ENCODE peak calls at places on chromosomes 2 and 18, in ten cellular contexts. G is dorsolateral prefrontal cortex, A is pancreas, P is prostate gland, L is AG04450, M is thyroid gland, Q is fibroblast of lung, D is tibial nerve, R is mammary epithelial cell, B is tibial artery. V is an unnamed sample.

GRCh38 chr2:175807031-175807873 is 194.8 kb downstream of the LNPK start:
- DNase-seq in G (no peak), A (no peak), P (no peak), L (no peak), M (no peak), Q (peak; percentile 8), D (no peak), R (peak; percentile 17), B (no peak), V (no peak)

GRCh38 chr2:132884692-132885091 is 214.7 kb upstream of the LYPD1 start:
- DNase-seq in G (no peak), A (no peak), P (no peak), L (no peak), M (no peak), Q (no peak), D (no peak), R (no peak), B (no peak), V (no peak)

GRCh38 chr2:156986339-156986988 is 271.0 kb upstream of the GALNT5 start:
- DNase-seq in G (no peak), A (no peak), P (no peak), L (no peak), M (no peak), Q (no peak), D (no peak), R (no peak), B (no peak), V (no peak)

GRCh38 chr18:8333961-8334360 is 275.3 kb upstream of the RAB12 start:
- DNase-seq in G (no peak), A (no peak), P (peak; percentile 46), L (no peak), M (no peak), Q (no peak), D (no peak), R (no peak), B (no peak), V (no peak)

GRCh38 chr2:217897816-217898806 is 104.7 kb downstream of the TNS1 start:
- DNase-seq in G (no peak), A (peak; percentile 90), P (peak; percentile 90), L (no peak), M (peak; percentile 98), Q (no peak), D (no peak), R (no peak), B (peak; percentile 92), V (peak; percentile 63)

GRCh38 chr2:2822143-2822542 is 491.1 kb upstream of the MYT1L start:
- DNase-seq in G (no peak), A (no peak), P (no peak), L (no peak), M (no peak), Q (no peak), D (no peak), R (no peak), B (no peak), V (no peak)

GRCh38 chr2:42961385-42961800 is 169.0 kb upstream of the HAAO start:
- DNase-seq in G (no peak), A (no peak), P (no peak), L (no peak), M (peak; percentile 39), Q (peak; percentile 45), D (peak; percentile 52), R (no peak), B (peak; percentile 89), V (peak; percentile 53)

GRCh38 chr2:74569686-74570085 is 15.2 kb downstream of the DOK1 start:
- DNase-seq in G (no peak), A (no peak), P (no peak), L (no peak), M (no peak), Q (no peak), D (no peak), R (no peak), B (no peak), V (no peak)

DNA sequence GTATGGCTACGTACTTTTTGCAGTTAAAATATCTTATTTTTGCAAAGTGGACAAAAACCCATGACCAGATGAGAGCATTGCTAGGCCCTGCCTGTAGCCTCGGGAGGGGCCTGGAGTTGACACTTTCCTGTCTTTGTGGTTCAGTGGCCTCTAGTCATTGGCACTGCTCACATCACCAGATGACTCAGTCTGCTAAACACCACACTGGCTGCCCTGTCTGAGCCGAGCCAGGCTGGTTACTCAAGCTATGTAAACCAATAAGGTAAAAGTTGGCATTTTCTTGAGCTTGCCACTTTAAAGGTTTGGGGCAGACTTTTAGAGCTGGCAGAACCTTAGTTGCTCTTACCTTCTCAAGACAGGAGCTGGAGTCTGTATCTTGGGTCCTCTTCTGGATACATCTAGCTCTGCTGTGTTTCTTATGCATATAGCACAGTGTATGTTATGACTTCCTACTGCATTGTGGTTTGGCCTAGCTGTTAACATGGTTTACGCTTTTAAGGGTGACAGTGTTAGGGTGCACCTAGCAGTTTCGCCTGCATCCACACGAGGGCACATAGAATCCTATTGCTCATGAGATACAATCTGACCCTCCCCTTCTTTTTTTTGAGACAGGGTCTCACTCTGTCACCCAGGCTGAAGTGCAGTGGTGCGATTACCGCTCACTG is 76.4 kb downstream of the AP1S3 start:
- DNase-seq in G (no peak), A (no peak), P (no peak), L (no peak), M (peak; percentile 92), Q (peak; percentile 77), D (no peak), R (peak; percentile 98), B (no peak), V (no peak)
- TF ChIP-seq CTCF in G (no peak), A (no peak), P (no peak), L (peak; percentile 20), M (no peak), Q (peak; percentile 28), D (no peak), R (peak; percentile 39), B (no peak), V (no peak)

GRCh38 chr18:48720655-48721025 is 181.8 kb downstream of the CTIF start:
- DNase-seq in G (no peak), A (no peak), P (no peak), L (no peak), M (no peak), Q (no peak), D (no peak), R (no peak), B (no peak), V (no peak)

GRCh38 chr18:48719388-48719787 is 180.6 kb downstream of the CTIF start:
- DNase-seq in G (no peak), A (no peak), P (no peak), L (no peak), M (no peak), Q (no peak), D (no peak), R (no peak), B (no peak), V (no peak)

GRCh38 chr18:48715651-48716354 is 177.0 kb downstream of the CTIF start:
- DNase-seq in G (no peak), A (no peak), P (no peak), L (no peak), M (no peak), Q (no peak), D (peak; percentile 23), R (no peak), B (peak; percentile 75), V (no peak)

GRCh38 chr18:48719988-48720654 is 181.3 kb downstream of the CTIF start:
- DNase-seq in G (peak; percentile 70), A (no peak), P (no peak), L (peak; percentile 27), M (no peak), Q (no peak), D (no peak), R (no peak), B (no peak), V (no peak)

GRCh38 chr18:48718251-48718959 is 179.6 kb downstream of the CTIF start:
- DNase-seq in G (no peak), A (no peak), P (no peak), L (no peak), M (no peak), Q (no peak), D (no peak), R (no peak), B (no peak), V (no peak)
- H3K27ac ChIP-seq in G (no peak overlapping the region), A (no peak overlapping the region), P (no peak overlapping the region), L (no peak overlapping the region), M (no peak overlapping the region), Q (no peak overlapping the region), D (no peak overlapping the region), R (no peak overlapping the region), B (no peak overlapping the region), V (no peak overlapping the region)

GRCh38 chr18:35118641-35119040 is 77.4 kb downstream of the MAPRE2 start:
- DNase-seq in G (no peak), A (no peak), P (no peak), L (no peak), M (no peak), Q (no peak), D (no peak), R (no peak), B (no peak), V (no peak)

GRCh38 chr18:35121038-35121437 is 79.8 kb downstream of the MAPRE2 start:
- DNase-seq in G (no peak), A (no peak), P (no peak), L (no peak), M (no peak), Q (no peak), D (no peak), R (no peak), B (no peak), V (no peak)

GRCh38 chr18:35121531-35121930 is 80.3 kb downstream of the MAPRE2 start:
- DNase-seq in G (no peak), A (no peak), P (no peak), L (no peak), M (no peak), Q (no peak), D (no peak), R (no peak), B (no peak), V (no peak)

GRCh38 chr18:35123811-35124210 is 82.6 kb downstream of the MAPRE2 start:
- DNase-seq in G (no peak), A (no peak), P (no peak), L (no peak), M (no peak), Q (no peak), D (no peak), R (no peak), B (no peak), V (no peak)

DNA sequence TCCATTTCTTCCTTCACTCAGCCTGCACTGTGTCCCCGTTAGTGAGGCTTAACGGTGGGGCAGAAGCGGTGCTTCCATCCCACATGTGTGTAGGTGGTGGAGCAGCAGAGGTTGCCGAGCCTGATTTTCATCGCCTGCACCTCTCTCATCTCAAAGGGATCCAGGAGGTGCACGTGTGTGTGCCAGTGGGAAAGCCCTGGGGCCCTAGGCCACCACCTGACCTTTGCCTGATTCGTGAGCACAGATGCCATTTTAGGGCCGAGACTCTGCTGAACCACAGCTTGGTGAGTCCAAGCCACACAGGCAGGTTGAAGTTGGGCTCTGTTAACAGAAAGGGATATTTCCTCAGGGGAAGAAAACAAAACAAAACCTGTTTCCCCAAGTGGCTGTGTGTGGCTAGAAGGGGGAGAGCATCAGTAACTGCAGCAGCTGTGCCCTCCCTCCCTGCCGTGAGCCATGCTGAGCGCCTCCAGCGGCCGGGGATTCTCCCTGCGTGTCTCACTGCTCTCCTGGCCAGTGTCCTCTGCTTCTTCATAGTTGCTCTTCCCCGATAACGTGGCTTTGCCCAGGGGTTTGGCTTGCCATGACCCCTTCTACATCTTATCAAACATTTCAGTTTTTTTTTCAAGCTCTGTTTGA is 81.5 kb downstream of the MAPRE2 start:
- DNase-seq in G (peak; percentile 70), A (no peak), P (no peak), L (no peak), M (no peak), Q (no peak), D (no peak), R (no peak), B (no peak), V (no peak)
- TF ChIP-seq CTCF in G (peak; percentile 55), A (no peak), P (no peak), L (no peak), M (no peak), Q (no peak), D (no peak), R (no peak), B (no peak), V (peak; percentile 51)

DNA sequence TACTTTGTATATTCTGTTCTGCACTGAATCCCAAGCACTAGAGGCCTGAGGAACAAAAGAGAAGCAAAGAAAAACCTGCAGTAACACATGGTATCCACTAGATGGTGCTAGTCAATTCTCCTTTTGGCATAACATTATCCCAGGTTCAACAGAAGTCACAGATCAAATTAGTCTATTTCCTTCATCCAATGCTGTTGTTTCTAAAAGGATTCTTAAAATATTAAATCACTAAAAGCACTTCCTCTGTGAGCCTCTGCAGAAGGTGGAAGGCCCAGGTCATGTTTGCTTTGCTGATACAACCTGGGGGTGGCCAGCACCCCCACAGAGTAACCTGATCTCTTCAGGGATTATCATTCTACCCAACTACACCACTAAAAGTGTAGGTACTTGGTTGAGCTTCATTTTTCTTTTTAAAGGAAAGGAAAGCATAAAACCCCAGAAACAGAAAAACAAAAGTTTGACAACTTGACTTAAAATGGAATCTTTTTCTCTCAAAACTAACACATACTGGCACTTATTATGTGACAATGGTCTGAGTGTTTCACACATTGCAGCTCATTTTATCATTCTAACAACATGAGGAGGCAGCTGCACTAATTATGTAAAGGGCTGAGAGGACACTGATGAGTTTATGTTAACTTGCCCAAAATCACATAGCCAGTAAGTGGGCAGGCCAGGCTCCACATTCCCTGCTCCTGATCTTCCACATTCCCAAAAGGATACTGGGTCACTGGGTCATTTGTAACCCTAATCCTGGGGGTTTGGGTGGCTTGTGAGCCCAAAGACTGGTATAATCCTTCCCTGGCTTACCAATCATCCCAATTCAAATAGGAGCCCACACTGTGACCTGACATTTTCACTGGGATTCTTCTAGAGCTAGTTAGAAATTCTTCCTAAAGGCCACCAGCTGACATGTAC is 66.8 kb upstream of the DNER start:
- DNase-seq in G (no peak), A (no peak), P (no peak), L (peak; percentile 21), M (no peak), Q (peak; percentile 70), D (no peak), R (peak; percentile 31), B (no peak), V (no peak)
- H3K27ac ChIP-seq in G (peak overlapping the region; percentile 83), A (no peak overlapping the region), P (no peak overlapping the region), L (no peak overlapping the region), M (no peak overlapping the region), Q (no peak overlapping the region), D (no peak overlapping the region), R (no peak overlapping the region), B (no peak overlapping the region), V (no peak overlapping the region)

V was measured in heart right ventricle.